ENCODE peak calls at places on chromosomes 5 and 9, in four cellular contexts. One of them, this sample, is unnamed.

GRCh38 chr5:157159209-157159751 is 6.8 kb downstream of the GARIN3 start:
- DNase-seq in heart right ventricle: no peak
- DNase-seq in transverse colon: no peak
- DNase-seq in DND-41: no peak
- DNase-seq in this sample: no peak

GRCh38 chr9:101957705-101958104 is 219.3 kb upstream of the GRIN3A start:
- DNase-seq in heart right ventricle: no peak
- DNase-seq in transverse colon: no peak
- DNase-seq in DND-41: no peak
- DNase-seq in this sample: no peak

GRCh38 chr9:88740844-88741243 is 205.9 kb downstream of the NXNL2 start:
- DNase-seq in transverse colon: no peak
- DNase-seq in DND-41: no peak
- DNase-seq in heart right ventricle: no peak
- DNase-seq in this sample: no peak

GRCh38 chr9:36537861-36538260 is 34.8 kb upstream of the MELK start:
- DNase-seq in heart right ventricle: no peak
- DNase-seq in DND-41: no peak
- DNase-seq in transverse colon: no peak
- DNase-seq in this sample: no peak

GRCh38 chr5:150780816-150781221 is 2.3 kb downstream of the SMIM3 start:
- DNase-seq in DND-41: no peak
- DNase-seq in transverse colon: peak; percentile 81
- DNase-seq in heart right ventricle: no peak
- DNase-seq in this sample: no peak

GRCh38 chr9:297104-297794 is 82.6 kb downstream of the DOCK8 start:
- DNase-seq in DND-41: no peak
- DNase-seq in transverse colon: peak; percentile 29
- DNase-seq in heart right ventricle: peak; percentile 7
- DNase-seq in this sample: no peak

GRCh38 chr9:3359778-3360177 is 166.0 kb downstream of the RFX3 start:
- DNase-seq in transverse colon: no peak
- DNase-seq in DND-41: no peak
- DNase-seq in heart right ventricle: no peak
- DNase-seq in this sample: no peak

GRCh38 chr9:32426278-32426939 is 42.0 kb downstream of the ACO1 start:
- DNase-seq in transverse colon: peak; percentile 19
- DNase-seq in DND-41: peak; percentile 30
- DNase-seq in heart right ventricle: no peak
- DNase-seq in this sample: no peak

GRCh38 chr9:656918-657583 is 184.4 kb upstream of the DMRT1 start:
- DNase-seq in heart right ventricle: no peak
- DNase-seq in DND-41: no peak
- DNase-seq in transverse colon: no peak
- DNase-seq in this sample: no peak

GRCh38 chr5:136734638-136735037 is 369.3 kb upstream of the TRPC7 start:
- DNase-seq in transverse colon: no peak
- DNase-seq in DND-41: no peak
- DNase-seq in heart right ventricle: no peak
- DNase-seq in this sample: no peak

GRCh38 chr9:130922815-130923610 is 16.0 kb downstream of the FIBCD1 start:
- DNase-seq in DND-41: no peak
- DNase-seq in transverse colon: no peak
- DNase-seq in heart right ventricle: no peak
- DNase-seq in this sample: peak; percentile 73

GRCh38 chr5:147101654-147102053 is 133.2 kb upstream of the STK32A start:
- DNase-seq in DND-41: no peak
- DNase-seq in heart right ventricle: no peak
- DNase-seq in transverse colon: no peak
- DNase-seq in this sample: no peak

GRCh38 chr9:83013261-83013610 is 49.7 kb downstream of the RASEF start:
- DNase-seq in heart right ventricle: no peak
- DNase-seq in transverse colon: no peak
- DNase-seq in DND-41: no peak
- DNase-seq in this sample: no peak

GRCh38 chr5:74762599-74762998 is 4.3 kb downstream of the GFM2 start:
- DNase-seq in heart right ventricle: no peak
- DNase-seq in DND-41: no peak
- DNase-seq in transverse colon: no peak
- DNase-seq in this sample: no peak

GRCh38 chr5:31196309-31196708 is 2.8 kb downstream of the CDH6 start:
- DNase-seq in heart right ventricle: no peak
- DNase-seq in transverse colon: no peak
- DNase-seq in DND-41: no peak
- DNase-seq in this sample: peak; percentile 55

GRCh38 chr5:111379391-111379816 is 132.9 kb downstream of the STARD4 start:
- DNase-seq in DND-41: no peak
- DNase-seq in heart right ventricle: no peak
- DNase-seq in transverse colon: no peak
- DNase-seq in this sample: no peak

GRCh38 chr9:33290994-33291397 is 680 bp downstream of the NFX1 start:
- DNase-seq in heart right ventricle: no peak
- DNase-seq in DND-41: no peak
- DNase-seq in transverse colon: no peak
- DNase-seq in this sample: no peak

GRCh38 chr9:2284770-2285169 is 269.6 kb downstream of the SMARCA2 start:
- DNase-seq in transverse colon: no peak
- DNase-seq in heart right ventricle: no peak
- DNase-seq in DND-41: no peak
- DNase-seq in this sample: no peak
- H3K4me1 ChIP-seq in transverse colon: no peaks in the 10 kb centered on the region
- H3K4me1 ChIP-seq in heart right ventricle: no peaks in the 10 kb centered on the region
- H3K4me1 ChIP-seq in DND-41: no peaks in the 10 kb centered on the region
- H3K4me1 ChIP-seq in this sample: peaks cover 25% of the 10 kb centered on the region

GRCh38 chr5:134538296-134538695 is 12.8 kb downstream of the JADE2 start:
- DNase-seq in transverse colon: no peak
- DNase-seq in heart right ventricle: no peak
- DNase-seq in DND-41: no peak
- DNase-seq in this sample: no peak
- H3K4me1 ChIP-seq in transverse colon: peaks cover 8% of the 10 kb centered on the region
- H3K4me1 ChIP-seq in heart right ventricle: peaks cover 7% of the 10 kb centered on the region
- H3K4me1 ChIP-seq in DND-41: no peaks in the 10 kb centered on the region
- H3K4me1 ChIP-seq in this sample: peaks cover 17% of the 10 kb centered on the region

DNA sequence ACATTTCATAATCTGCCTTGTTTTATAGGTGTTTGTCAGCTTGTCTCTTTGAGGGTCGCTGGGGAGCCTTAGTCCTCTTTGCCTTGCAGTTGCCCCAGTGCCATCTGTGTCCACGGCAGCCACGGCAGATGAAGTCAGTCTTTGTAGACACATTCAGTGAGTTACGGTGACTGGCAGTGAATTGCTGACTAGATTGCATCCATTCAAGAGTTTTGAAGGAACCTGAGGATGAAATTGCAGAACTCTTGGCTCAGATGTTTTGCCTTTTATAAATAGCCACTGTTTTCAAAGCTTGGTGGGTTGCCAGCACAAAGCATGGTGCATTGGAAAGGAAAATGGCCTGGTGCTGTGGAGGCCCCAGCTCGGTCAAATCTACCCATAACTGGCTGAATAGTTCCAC is 125.6 kb downstream of the TRIO start:
- DNase-seq in transverse colon: no peak
- DNase-seq in heart right ventricle: peak; percentile 68
- DNase-seq in DND-41: no peak
- DNase-seq in this sample: no peak
- H3K4me1 ChIP-seq in transverse colon: peaks cover 39% of the 10 kb centered on the region
- H3K4me1 ChIP-seq in heart right ventricle: peaks cover 18% of the 10 kb centered on the region
- H3K4me1 ChIP-seq in DND-41: no peaks in the 10 kb centered on the region
- H3K4me1 ChIP-seq in this sample: peaks cover 22% of the 10 kb centered on the region

GRCh38 chr5:173734716-173735115 is 118.3 kb upstream of the BOD1 start:
- DNase-seq in heart right ventricle: no peak
- DNase-seq in transverse colon: no peak
- DNase-seq in DND-41: no peak
- DNase-seq in this sample: no peak
- H3K4me1 ChIP-seq in heart right ventricle: no peaks in the 10 kb centered on the region
- H3K4me1 ChIP-seq in transverse colon: no peaks in the 10 kb centered on the region
- H3K4me1 ChIP-seq in DND-41: peaks cover 3% of the 10 kb centered on the region
- H3K4me1 ChIP-seq in this sample: peaks cover 4% of the 10 kb centered on the region

DNA sequence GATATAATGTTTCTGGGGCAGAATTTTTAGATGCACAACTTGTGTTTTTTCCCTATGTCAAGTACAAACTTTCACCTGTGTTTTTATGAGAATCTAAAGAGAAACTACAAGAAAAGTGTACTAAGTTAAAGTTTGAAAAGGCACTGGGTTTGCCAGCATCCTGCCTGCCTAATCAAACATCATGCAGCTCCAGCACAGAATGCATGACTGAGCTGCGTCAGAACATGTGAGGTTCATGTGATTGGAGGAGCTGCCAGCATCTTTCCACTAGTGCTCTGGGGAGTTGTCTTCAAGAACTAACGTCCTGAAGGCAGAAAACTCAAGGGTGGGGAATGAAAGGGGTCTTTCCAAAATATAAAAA is 46.1 kb upstream of the RIC1 start:
- DNase-seq in transverse colon: no peak
- DNase-seq in DND-41: no peak
- DNase-seq in heart right ventricle: peak; percentile 40
- DNase-seq in this sample: no peak
- H3K4me1 ChIP-seq in transverse colon: no peaks in the 10 kb centered on the region
- H3K4me1 ChIP-seq in DND-41: peaks cover 8% of the 10 kb centered on the region
- H3K4me1 ChIP-seq in heart right ventricle: no peaks in the 10 kb centered on the region
- H3K4me1 ChIP-seq in this sample: no peaks in the 10 kb centered on the region

DNA sequence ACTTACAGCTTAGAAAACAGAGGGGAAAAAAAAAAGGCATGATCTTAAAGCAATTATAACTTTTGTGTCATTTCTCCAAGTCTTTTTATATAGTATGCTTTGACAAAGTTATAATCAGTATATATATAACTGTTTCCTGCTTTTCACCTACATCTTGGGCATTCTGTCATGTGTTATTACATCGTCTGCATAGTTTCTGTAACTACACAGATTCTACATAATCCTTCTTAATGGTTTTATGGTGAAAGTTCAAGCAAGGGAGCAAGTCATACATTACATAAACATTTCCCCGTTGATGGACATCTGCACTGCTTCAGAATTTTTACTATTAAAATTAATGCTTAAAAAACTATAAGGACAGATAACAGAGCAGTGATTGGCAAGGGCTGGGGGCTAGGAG is 12.1 kb downstream of the FEM1C start:
- DNase-seq in heart right ventricle: no peak
- DNase-seq in transverse colon: no peak
- DNase-seq in DND-41: no peak
- DNase-seq in this sample: no peak
- H3K4me1 ChIP-seq in heart right ventricle: no peaks in the 10 kb centered on the region
- H3K4me1 ChIP-seq in transverse colon: peaks cover 36% of the 10 kb centered on the region
- H3K4me1 ChIP-seq in DND-41: peaks cover 27% of the 10 kb centered on the region
- H3K4me1 ChIP-seq in this sample: no peaks in the 10 kb centered on the region